ENCODE peak calls at places on chromosome 6, in six cellular contexts. Q, G, L, T, C and V are unnamed samples.

GRCh38 chr6:148557796-148558457 is 188.9 kb upstream of the UST start:
- DNase-seq in C (no peak), L (no peak), T (no peak), Q (no peak), G (no peak), V (peak; percentile 90)

GRCh38 chr6:18101873-18102272 is 20.6 kb downstream of the NHLRC1 start:
- DNase-seq in G (no peak), C (no peak), Q (no peak), L (no peak), T (no peak), V (no peak)

GRCh38 chr6:10385512-10386132 is 29.3 kb downstream of the TFAP2A start:
- DNase-seq in G (no peak), T (no peak), Q (no peak), C (no peak), L (no peak), V (no peak)

GRCh38 chr6:66421570-66421969 is 714.5 kb upstream of the EYS start:
- DNase-seq in C (no peak), T (peak; percentile 16), G (no peak), Q (peak; percentile 1), L (no peak), V (peak; percentile 15)

GRCh38 chr6:156421933-156422332 is 355.2 kb upstream of the ARID1B start:
- DNase-seq in T (peak; percentile 30), L (no peak), Q (peak; percentile 49), C (no peak), G (no peak), V (no peak)

GRCh38 chr6:135870722-135871121 is 19.2 kb downstream of the PDE7B start:
- DNase-seq in C (no peak), T (no peak), G (peak; percentile 41), L (no peak), Q (no peak), V (no peak)

GRCh38 chr6:157461000-157461915 is 80.3 kb downstream of the ZDHHC14 start:
- DNase-seq in L (peak; percentile 90), T (peak; percentile 67), Q (no peak), G (peak; percentile 84), C (peak; percentile 92), V (no peak)

GRCh38 chr6:147954938-147955337 is 387.7 kb upstream of the SASH1 start:
- DNase-seq in T (no peak), C (no peak), Q (no peak), L (no peak), G (no peak), V (no peak)

GRCh38 chr6:130033999-130034814 is 15.8 kb downstream of the L3MBTL3 start:
- DNase-seq in G (peak; percentile 58), C (no peak), T (no peak), L (peak; percentile 45), Q (no peak), V (no peak)

GRCh38 chr6:137867685-137868509 is 838 bp downstream of the TNFAIP3 start:
- DNase-seq in G (peak; percentile 42), L (peak; percentile 80), C (no peak), Q (no peak), T (no peak), V (peak; percentile 77)

GRCh38 chr6:52388790-52389189 is 26.8 kb downstream of the PAQR8 start:
- DNase-seq in Q (no peak), T (no peak), C (no peak), L (no peak), G (no peak), V (no peak)

GRCh38 chr6:54718541-54719023 is 128.0 kb upstream of the FAM83B start:
- DNase-seq in Q (no peak), T (no peak), L (no peak), G (no peak), C (no peak), V (no peak)

GRCh38 chr6:77457720-77458349 is 5.5 kb downstream of the HTR1B start:
- DNase-seq in C (no peak), G (peak; percentile 93), T (peak; percentile 45), Q (peak; percentile 78), L (peak; percentile 48), V (peak; percentile 65)

GRCh38 chr6:35024601-35025054 is 116.5 kb downstream of the TCP11 start:
- DNase-seq in Q (peak; percentile 78), C (no peak), G (peak; percentile 92), L (peak; percentile 65), T (peak; percentile 28), V (peak; percentile 73)

GRCh38 chr6:10678456-10678855 is 16.0 kb downstream of the C6orf52 start:
- DNase-seq in L (no peak), T (no peak), C (no peak), G (no peak), Q (no peak), V (no peak)

GRCh38 chr6:149905911-149906371 is 8.0 kb upstream of the RAET1E start:
- DNase-seq in C (no peak), G (no peak), L (no peak), Q (no peak), T (no peak), V (no peak)

GRCh38 chr6:118788702-118789101 is 105.2 kb upstream of the ASF1A start:
- DNase-seq in C (no peak), G (no peak), L (no peak), Q (no peak), T (no peak), V (no peak)

GRCh38 chr6:18506387-18507017 is 119.4 kb downstream of the RNF144B start:
- DNase-seq in L (peak; percentile 21), Q (no peak), G (no peak), T (no peak), C (no peak), V (no peak)

GRCh38 chr6:7050099-7050498 is 57.7 kb upstream of the RREB1 start:
- DNase-seq in Q (no peak), G (no peak), L (no peak), C (no peak), T (no peak), V (peak; percentile 51)

GRCh38 chr6:56570434-56571359 is 72.0 kb downstream of the DST start:
- DNase-seq in G (peak; percentile 52), T (peak; percentile 60), Q (peak; percentile 20), L (peak; percentile 38), C (no peak), V (peak; percentile 50)

GRCh38 chr6:139433647-139434419 is 59.4 kb upstream of the CITED2 start:
- DNase-seq in Q (no peak), L (peak; percentile 53), T (peak; percentile 11), G (peak; percentile 6), C (no peak), V (peak; percentile 67)

GRCh38 chr6:170140129-170140528 is 150.7 kb downstream of the DLL1 start:
- DNase-seq in G (no peak), Q (no peak), L (peak; percentile 13), T (no peak), C (no peak), V (no peak)

GRCh38 chr6:34131326-34132081 is 14.4 kb downstream of the GRM4 start:
- DNase-seq in C (no peak), Q (no peak), L (no peak), T (no peak), G (no peak), V (no peak)

GRCh38 chr6:111173946-111174345 is 86.6 kb downstream of the SLC16A10 start:
- DNase-seq in L (no peak), G (peak; percentile 4), T (no peak), Q (no peak), C (no peak), V (no peak)

GRCh38 chr6:20242397-20242796 is 30.1 kb upstream of the MBOAT1 start:
- DNase-seq in G (no peak), T (no peak), C (no peak), Q (no peak), L (no peak), V (no peak)

DNA sequence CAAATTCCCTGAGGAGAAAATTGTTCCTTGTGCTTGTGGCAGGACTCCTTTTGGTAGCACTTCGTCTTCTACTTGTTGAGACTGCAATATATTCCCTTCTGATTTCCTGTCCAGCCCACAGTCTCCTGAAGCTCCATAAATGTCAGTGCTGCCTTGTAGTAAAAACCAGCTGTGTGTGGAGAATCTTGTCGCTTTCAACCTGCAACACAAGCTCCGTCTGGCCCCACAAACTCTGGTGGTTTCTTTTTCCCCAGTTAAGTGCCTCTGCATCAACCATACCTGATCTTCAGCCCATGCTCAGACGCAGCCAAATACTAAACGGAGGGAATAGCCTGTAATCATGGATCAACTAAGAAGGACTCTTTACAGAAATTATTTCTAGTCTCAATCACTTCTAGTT is 1133.3 kb upstream of the ADGRB3 start:
- DNase-seq in Q (no peak), L (peak; percentile 27), C (no peak), T (no peak), G (no peak), V (no peak)
- H3K4me3 ChIP-seq in Q (no peak overlapping the region), L (no peak overlapping the region), C (no peak overlapping the region), T (no peak overlapping the region), G (no peak overlapping the region), V (no peak overlapping the region)

GRCh38 chr6:131792091-131792496 is 15.7 kb upstream of the ENPP1 start:
- DNase-seq in C (no peak), Q (peak; percentile 10), G (no peak), L (no peak), T (peak; percentile 42), V (no peak)
- TF ChIP-seq CTCF in C (no peak), Q (no peak), G (no peak), L (no peak), T (peak; percentile 51), V (no peak)

DNA sequence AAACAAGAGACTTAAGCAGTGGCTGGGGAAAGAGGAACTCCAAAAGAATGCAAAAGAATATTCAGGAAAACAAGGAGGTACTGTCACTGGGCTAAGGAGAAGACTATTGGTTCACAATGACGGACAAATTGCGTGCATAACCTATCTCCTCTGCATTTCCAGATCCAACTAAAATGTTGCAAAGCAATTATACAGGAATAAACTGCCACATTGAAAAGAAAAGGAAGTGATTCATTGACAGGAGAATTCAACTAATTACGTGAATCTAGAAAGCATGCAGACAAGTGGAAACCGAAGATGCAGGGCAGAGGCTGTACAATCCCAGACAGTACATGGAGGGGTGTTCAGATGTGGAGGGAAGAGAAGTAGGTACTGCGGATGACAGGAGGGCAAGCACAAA is 152.8 kb upstream of the RIPOR2 start:
- DNase-seq in Q (no peak), C (no peak), L (no peak), G (peak; percentile 81), T (no peak), V (no peak)
- TF ChIP-seq MYC in Q (no peak), C (no peak), L (no peak), G (no peak), T (no peak), V (no peak)

DNA sequence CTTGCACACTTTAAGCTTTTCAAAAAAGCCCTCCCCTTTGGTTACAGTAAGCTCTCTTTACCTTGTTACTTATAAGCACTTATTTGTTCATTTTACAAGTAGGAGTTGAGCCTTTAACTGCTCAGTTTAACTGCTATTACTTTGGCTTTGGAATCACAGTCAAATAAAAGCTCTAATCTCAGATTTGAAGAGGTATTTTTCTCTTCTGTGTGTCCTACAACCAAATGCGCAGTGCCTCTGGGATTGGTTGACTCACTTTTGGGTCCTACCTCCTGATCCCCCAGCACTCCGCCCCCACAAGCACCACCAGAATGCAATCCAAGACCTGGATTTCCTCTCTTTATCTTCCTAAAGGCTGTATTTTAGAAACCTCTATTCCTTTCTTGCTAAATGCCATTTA is 2.5 kb downstream of the NCOA7 start:
- DNase-seq in T (no peak), C (no peak), G (peak; percentile 72), L (no peak), Q (no peak), V (no peak)
- H3K4me3 ChIP-seq in T (no peak overlapping the region), C (peak overlapping the region; percentile 91), G (no peak overlapping the region), L (no peak overlapping the region), Q (no peak overlapping the region), V (no peak overlapping the region)

GRCh38 chr6:24052632-24053031 is 73.4 kb upstream of the NRSN1 start:
- DNase-seq in L (no peak), G (no peak), Q (no peak), T (peak; percentile 9), C (no peak), V (no peak)

GRCh38 chr6:24057030-24057429 is 69.0 kb upstream of the NRSN1 start:
- DNase-seq in L (no peak), T (no peak), Q (no peak), G (no peak), C (no peak), V (no peak)

GRCh38 chr6:24054388-24054787 is 71.6 kb upstream of the NRSN1 start:
- DNase-seq in Q (no peak), T (no peak), C (no peak), L (no peak), G (no peak), V (no peak)
- TF ChIP-seq CTCF in Q (no peak), T (peak; percentile 49), C (peak; percentile 0), L (no peak), G (no peak), V (no peak)